ENCODE peak calls at places on chromosomes 13 and 19, in four cellular contexts. N is heart left ventricle, I is vagina, V is transverse colon. E is an unnamed sample.

GRCh38 chr19:30799854-30800755 is 427.9 kb downstream of the ZNF536 start:
- DNase-seq in N (peak), I (no peak), V (peak), E (peak)

GRCh38 chr19:1280588-1281269 is 4.9 kb upstream of the EFNA2 start:
- DNase-seq in N (no peak), I (no peak), V (no peak), E (no peak)

GRCh38 chr13:29384466-29384865 is 211.0 kb downstream of the SLC7A1 start:
- DNase-seq in N (peak), I (no peak), V (no peak), E (no peak)

GRCh38 chr13:113559061-113559460 is 25.5 kb upstream of the TFDP1 start:
- DNase-seq in N (no peak), I (no peak), V (no peak), E (no peak)

GRCh38 chr19:7916908-7917291 is 2.3 kb downstream of the TGFBR3L start:
- DNase-seq in N (no peak), I (no peak), V (no peak), E (no peak)

GRCh38 chr19:4916292-4917082 is 7.2 kb downstream of the UHRF1 start:
- DNase-seq in N (no peak), I (no peak), V (peak), E (no peak)

GRCh38 chr19:961866-962620 is 22.1 kb upstream of the WDR18 start:
- DNase-seq in N (no peak), I (no peak), V (peak), E (no peak)

GRCh38 chr13:34756136-34756535 is 185.9 kb upstream of the NBEA start:
- DNase-seq in N (no peak), I (no peak), V (no peak), E (no peak)

GRCh38 chr19:1020868-1021425 is at the start of gene TMEM259:
- DNase-seq in N (peak), I (no peak), V (peak), E (peak)

GRCh38 chr13:33376212-33376611 is 90.7 kb upstream of the STARD13 start:
- DNase-seq in N (no peak), I (no peak), V (no peak), E (no peak)

GRCh38 chr19:46520616-46521015 is 24.9 kb upstream of the PNMA8B start:
- DNase-seq in N (no peak), I (no peak), V (no peak), E (no peak)

DNA sequence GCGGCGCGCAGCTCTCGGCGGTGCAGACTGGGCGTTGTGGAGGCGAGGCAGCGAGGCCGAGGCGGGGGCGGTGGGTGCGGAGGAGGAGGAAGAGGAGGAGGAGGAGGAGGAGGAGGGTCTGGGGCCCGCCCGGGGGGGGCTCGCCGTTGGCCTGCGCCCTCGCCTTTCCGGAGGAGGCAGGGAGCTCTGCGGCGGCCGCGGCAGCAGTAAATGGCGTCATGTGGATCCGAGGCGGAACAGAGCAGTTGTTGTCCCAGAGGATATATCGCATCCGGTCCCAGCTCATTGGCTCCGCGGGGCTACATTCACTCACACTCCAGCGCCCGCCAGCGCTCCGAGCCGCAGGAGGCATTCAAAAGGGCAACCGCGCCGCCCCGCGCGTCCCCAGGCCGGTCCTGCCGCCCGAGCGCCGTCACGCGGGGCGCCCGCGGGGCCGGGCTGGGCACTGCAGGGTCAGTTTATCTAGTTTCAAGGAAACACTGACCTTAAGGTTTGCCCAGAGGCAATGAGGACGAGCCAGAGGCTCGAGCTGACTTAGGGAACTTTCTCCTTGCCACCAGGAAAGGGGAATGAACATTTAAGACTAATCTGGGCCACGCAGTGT is at the start of gene SPRY2:
- DNase-seq in N (peak), I (peak), V (peak), E (peak)
- TF ChIP-seq POLR2A in N (peak), I (peak), V (peak), E (peak)

DNA sequence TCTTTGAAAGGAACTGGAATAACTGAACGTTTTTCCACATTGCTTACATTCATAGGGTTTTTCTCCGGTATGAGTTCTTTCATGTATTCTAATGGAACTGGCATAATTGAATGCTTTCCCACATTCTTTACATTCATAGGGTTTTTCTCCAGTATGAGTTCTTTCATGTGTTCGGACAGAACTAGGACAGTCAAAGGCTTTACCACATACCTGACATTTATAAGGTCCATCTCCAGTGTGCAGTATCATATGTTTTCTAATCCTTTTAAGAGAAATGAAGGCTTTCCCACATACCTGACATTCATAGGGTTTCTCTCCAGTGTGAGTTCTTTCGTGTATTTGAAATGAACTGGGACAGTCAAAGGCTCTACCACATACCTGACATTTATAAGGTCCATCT is 24.7 kb downstream of the ZNF564 start:
- DNase-seq in N (no peak), I (no peak), V (no peak), E (no peak)
- H3K4me3 ChIP-seq in N (no peak), I (no peak), V (no peak), E (no peak)

DNA sequence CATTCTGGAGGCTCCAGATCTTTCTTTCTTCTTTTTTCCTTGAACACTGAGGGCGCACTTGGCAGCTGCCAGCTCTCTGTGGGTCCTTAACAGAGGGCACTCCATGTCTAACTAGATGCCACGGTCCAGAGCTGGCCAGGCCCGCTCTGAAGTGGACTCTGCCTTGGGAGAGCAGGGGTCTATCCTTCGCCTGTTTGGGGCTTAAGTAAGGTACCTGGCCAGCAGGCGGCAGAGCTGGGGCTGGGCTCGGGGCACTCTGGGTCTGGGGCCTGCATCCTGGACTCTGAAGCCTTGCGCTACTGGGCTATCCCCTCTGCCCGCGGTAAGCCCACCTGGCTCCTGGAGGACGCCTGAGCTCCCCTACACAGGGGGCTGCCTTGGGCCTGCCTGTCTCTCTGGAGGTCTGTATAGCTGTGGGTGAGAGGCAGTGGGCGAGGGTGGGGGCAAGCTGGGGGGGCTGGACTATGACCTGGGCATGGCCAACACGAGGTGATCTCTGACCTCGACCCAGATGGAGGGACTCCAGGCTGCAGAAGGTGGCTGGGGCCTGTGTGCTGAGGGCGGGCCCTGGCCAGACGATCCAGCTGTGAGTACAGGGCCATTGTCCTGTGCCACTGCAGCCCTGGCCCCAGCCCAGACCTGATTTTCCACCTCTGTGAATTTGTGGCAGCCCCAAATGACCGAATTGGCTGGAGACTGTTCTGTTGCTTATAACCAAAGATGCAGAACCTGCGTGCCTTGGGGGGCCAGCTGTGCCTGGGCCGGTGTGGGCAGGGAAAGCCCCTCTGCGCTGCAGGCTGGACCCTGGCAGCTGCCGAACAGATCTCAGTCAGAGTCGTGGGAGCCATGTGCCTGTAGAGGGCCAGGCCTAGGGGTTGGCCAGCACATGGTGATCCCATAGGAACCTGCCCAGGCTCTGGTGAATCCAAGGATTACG is 26.5 kb downstream of the CEBPG start:
- DNase-seq in N (peak), I (no peak), V (peak), E (peak)
- H3K27ac ChIP-seq in N (no peak), I (no peak), V (no peak), E (no peak)

DNA sequence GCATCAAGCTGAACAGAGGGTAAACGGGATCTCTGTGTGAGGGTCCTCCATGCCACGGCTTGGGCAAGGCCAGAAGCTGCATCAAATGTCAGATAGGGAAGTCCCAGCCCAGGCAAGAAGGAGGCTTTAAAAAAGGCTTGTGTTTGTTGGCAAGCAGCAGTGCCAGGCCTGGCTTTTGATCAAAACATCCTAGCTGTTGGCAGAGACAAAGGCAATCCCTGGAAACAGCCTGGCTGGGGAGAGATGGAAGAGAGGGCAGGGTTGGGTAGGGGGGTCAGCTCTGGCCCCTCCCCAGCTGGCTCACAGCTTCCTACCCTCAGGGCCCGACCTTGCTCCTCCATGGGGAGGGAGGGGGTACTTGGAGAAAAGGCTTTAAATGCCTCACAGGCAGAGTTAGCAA is 61.8 kb upstream of the KCTD15 start:
- DNase-seq in N (peak), I (no peak), V (no peak), E (no peak)
- TF ChIP-seq POLR2A in N (no peak), I (no peak), V (no peak), E (no peak)

GRCh38 chr13:99970761-99971575 is 599 bp downstream of the ZIC5 start:
- DNase-seq in N (no peak), I (no peak), V (no peak), E (no peak)

GRCh38 chr13:99971576-99972189 is at the start of gene ZIC5:
- DNase-seq in N (no peak), I (no peak), V (no peak), E (no peak)

GRCh38 chr13:99973163-99973785 is 1.7 kb upstream of the ZIC5 start:
- DNase-seq in N (no peak), I (no peak), V (no peak), E (no peak)

GRCh38 chr13:99973786-99974185 is 2.2 kb upstream of the ZIC5 start:
- DNase-seq in N (no peak), I (no peak), V (no peak), E (no peak)

GRCh38 chr13:99972190-99972731 is 694 bp upstream of the ZIC5 start:
- DNase-seq in N (no peak), I (no peak), V (no peak), E (no peak)
- H3K4me3 ChIP-seq in N (no peak), I (no peak), V (no peak), E (no peak)

DNA sequence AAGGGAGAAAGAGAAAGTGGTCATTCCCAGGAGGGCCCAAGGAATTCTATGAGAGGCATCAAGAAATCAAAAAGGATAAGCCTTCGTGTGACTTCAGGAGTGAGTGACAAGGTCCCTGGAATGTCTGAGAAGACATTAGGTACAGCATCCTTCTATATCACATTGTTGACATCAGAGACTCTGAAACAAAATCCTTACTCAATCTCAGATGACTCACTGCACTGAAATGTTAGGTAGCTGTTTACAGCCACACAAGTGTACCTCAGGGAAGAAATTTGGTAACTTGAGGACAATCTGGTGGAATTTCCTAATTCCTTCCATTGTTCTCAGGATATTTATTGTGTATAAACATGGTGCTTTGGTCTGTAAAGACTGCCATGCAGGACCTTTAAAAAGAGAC is 7.9 kb upstream of the LGALS14 start:
- DNase-seq in N (no peak), I (no peak), V (no peak), E (no peak)
- H3K27ac ChIP-seq in N (no peak), I (no peak), V (no peak), E (no peak)

DNA sequence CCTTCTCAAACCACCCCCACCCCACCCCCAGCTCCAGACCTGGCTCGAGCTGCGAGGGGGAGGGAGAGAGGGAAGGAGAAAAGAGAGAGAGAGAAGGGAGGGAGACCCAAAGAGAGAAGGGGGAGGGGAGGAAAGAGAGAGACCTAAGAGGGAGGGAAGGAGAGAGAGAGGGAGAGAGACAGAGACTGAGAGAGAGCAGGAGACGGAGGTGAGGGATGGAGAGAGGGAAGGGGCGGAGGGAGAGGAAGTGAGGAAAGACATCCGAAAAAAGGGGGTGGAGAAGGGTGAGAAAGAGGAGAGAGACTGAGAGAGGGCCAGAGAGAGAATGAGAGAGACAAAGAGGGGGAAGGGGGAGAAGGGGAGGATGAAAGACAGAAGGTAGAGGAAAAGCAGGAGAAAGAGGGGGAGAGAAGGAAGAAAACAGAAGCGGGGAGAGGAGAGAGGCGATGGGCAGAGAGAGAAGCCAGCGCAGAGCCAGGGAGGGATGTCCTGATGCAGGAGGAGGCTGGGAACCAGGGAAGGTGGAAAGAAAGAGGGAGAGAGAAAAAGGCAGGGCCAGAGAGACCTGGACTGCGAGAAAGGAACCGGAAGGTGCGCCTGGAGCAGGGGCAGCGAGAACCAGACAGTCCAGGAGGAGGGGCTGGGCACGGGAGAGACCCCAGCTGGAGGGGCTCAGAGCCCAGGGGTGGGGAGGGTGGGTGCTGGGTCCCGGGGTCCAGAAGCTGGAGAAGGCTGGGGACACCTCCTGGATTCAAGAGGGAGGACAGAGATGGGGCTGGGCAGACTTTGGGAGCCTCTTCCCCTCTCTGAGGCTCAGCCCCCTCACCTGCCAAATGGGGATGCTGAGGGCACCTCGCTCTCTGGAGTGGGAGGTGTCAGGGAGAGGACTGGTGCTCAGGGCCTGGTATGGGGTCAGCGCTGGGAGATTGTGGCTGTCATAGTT is 1.7 kb upstream of the SPACA6 start:
- DNase-seq in N (no peak), I (peak), V (no peak), E (no peak)
- TF ChIP-seq POLR2A in N (no peak), I (no peak), V (no peak), E (no peak)

DNA sequence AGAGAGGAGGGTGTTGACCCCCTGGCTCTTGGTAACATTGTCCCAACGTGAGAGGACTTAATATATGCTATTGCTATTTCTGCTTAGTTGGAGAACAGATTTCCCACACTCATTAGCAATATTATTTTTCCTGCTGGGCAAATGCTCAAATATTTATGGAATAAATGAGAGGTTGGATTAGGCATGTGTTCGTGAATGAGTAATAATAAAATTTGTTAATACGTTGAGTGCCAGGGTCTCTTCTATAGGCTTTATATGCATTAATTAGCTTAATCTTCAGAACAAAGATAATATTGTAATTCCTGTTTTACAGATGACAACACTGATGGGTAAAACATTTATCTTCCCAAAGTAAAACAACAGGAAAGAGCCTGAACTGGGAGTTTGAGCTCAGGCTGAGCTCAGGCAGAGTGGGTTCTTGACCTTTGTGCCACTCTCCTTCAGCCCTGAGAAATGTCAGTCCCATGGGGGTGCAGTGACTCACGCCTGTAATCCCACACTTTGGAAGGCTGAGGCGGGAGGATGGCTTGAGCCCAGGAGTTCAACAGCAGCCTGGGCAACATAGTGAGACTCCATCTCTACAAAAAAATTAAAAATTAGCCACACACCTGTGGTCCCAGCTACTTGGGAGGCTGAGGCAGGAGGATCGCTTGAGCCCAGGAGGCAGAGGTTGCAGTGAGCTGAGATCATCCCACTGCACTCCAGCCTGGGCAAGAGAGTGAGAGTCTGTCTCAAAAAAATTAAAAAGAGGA is 1.2 kb downstream of the ZNF233 start:
- DNase-seq in N (no peak), I (no peak), V (no peak), E (no peak)
- H3K4me3 ChIP-seq in N (no peak), I (no peak), V (no peak), E (no peak)

GRCh38 chr19:35901854-35902661 is at the start of gene HCST:
- DNase-seq in N (peak), I (no peak), V (peak), E (no peak)
- H3K27ac ChIP-seq in N (peak), I (peak), V (peak), E (no peak)

E was measured in thyroid gland.